ENCODE peak calls at places on chromosome 12, in six cellular contexts. One of them, this sample, is unnamed.

GRCh38 chr12:129049917-129050316 is 196.6 kb downstream of the GLT1D1 start:
- DNase-seq in cardiac septum: no peak
- DNase-seq in astrocyte of the cerebellum: no peak
- DNase-seq in epithelial cell of proximal tubule: no peak
- DNase-seq in NCI-H1092: no peak
- DNase-seq in hypothalamus: no peak
- DNase-seq in this sample: peak; percentile 39

GRCh38 chr12:111767362-111768158 is 827 bp downstream of the ALDH2 start:
- DNase-seq in cardiac septum: no peak
- DNase-seq in astrocyte of the cerebellum: no peak
- DNase-seq in epithelial cell of proximal tubule: no peak
- DNase-seq in NCI-H1092: no peak
- DNase-seq in hypothalamus: no peak
- DNase-seq in this sample: no peak

GRCh38 chr12:9943244-9943643 is 11.1 kb upstream of the CLEC2A start:
- DNase-seq in cardiac septum: no peak
- DNase-seq in astrocyte of the cerebellum: no peak
- DNase-seq in epithelial cell of proximal tubule: no peak
- DNase-seq in NCI-H1092: no peak
- DNase-seq in hypothalamus: no peak
- DNase-seq in this sample: no peak

GRCh38 chr12:34298176-34298970 is 276.1 kb downstream of the ALG10 start:
- DNase-seq in cardiac septum: peak; percentile 51
- DNase-seq in astrocyte of the cerebellum: no peak
- DNase-seq in epithelial cell of proximal tubule: no peak
- DNase-seq in NCI-H1092: no peak
- DNase-seq in hypothalamus: no peak
- DNase-seq in this sample: no peak

GRCh38 chr12:94148841-94149780 is 734 bp downstream of the PLXNC1 start:
- DNase-seq in cardiac septum: peak; percentile 81
- DNase-seq in astrocyte of the cerebellum: no peak
- DNase-seq in epithelial cell of proximal tubule: no peak
- DNase-seq in NCI-H1092: peak; percentile 33
- DNase-seq in hypothalamus: no peak
- DNase-seq in this sample: no peak

GRCh38 chr12:69298133-69298532 is 50.0 kb upstream of the LYZ start:
- DNase-seq in cardiac septum: no peak
- DNase-seq in astrocyte of the cerebellum: no peak
- DNase-seq in epithelial cell of proximal tubule: no peak
- DNase-seq in NCI-H1092: no peak
- DNase-seq in hypothalamus: no peak
- DNase-seq in this sample: no peak

GRCh38 chr12:96220902-96221301 is 26.7 kb downstream of the ELK3 start:
- DNase-seq in cardiac septum: no peak
- DNase-seq in astrocyte of the cerebellum: no peak
- DNase-seq in epithelial cell of proximal tubule: no peak
- DNase-seq in NCI-H1092: no peak
- DNase-seq in hypothalamus: no peak
- DNase-seq in this sample: no peak

GRCh38 chr12:14384783-14385638 is 19.5 kb downstream of the ATF7IP start:
- DNase-seq in cardiac septum: no peak
- DNase-seq in astrocyte of the cerebellum: peak; percentile 96
- DNase-seq in epithelial cell of proximal tubule: peak; percentile 88
- DNase-seq in NCI-H1092: peak; percentile 86
- DNase-seq in hypothalamus: no peak
- DNase-seq in this sample: peak; percentile 79

GRCh38 chr12:86226481-86226880 is 29.7 kb downstream of the MGAT4C start:
- DNase-seq in cardiac septum: no peak
- DNase-seq in astrocyte of the cerebellum: no peak
- DNase-seq in epithelial cell of proximal tubule: no peak
- DNase-seq in NCI-H1092: no peak
- DNase-seq in hypothalamus: no peak
- DNase-seq in this sample: no peak

GRCh38 chr12:76726626-76727025 is 37.3 kb upstream of the ZDHHC17 start:
- DNase-seq in cardiac septum: no peak
- DNase-seq in astrocyte of the cerebellum: no peak
- DNase-seq in epithelial cell of proximal tubule: no peak
- DNase-seq in NCI-H1092: no peak
- DNase-seq in hypothalamus: no peak
- DNase-seq in this sample: no peak

GRCh38 chr12:119990382-119990874 is 1.4 kb downstream of the BICDL1 start:
- DNase-seq in cardiac septum: no peak
- DNase-seq in astrocyte of the cerebellum: no peak
- DNase-seq in epithelial cell of proximal tubule: no peak
- DNase-seq in NCI-H1092: no peak
- DNase-seq in hypothalamus: no peak
- DNase-seq in this sample: no peak

GRCh38 chr12:113889806-113890581 is 76.1 kb downstream of the RBM19 start:
- DNase-seq in cardiac septum: no peak
- DNase-seq in astrocyte of the cerebellum: no peak
- DNase-seq in epithelial cell of proximal tubule: no peak
- DNase-seq in NCI-H1092: no peak
- DNase-seq in hypothalamus: no peak
- DNase-seq in this sample: no peak

GRCh38 chr12:47900480-47901129 is 4.2 kb downstream of the VDR start:
- DNase-seq in cardiac septum: no peak
- DNase-seq in astrocyte of the cerebellum: no peak
- DNase-seq in epithelial cell of proximal tubule: peak; percentile 63
- DNase-seq in NCI-H1092: no peak
- DNase-seq in hypothalamus: no peak
- DNase-seq in this sample: no peak

GRCh38 chr12:108733132-108733531 is 1.8 kb upstream of the CORO1C start:
- DNase-seq in cardiac septum: no peak
- DNase-seq in astrocyte of the cerebellum: no peak
- DNase-seq in epithelial cell of proximal tubule: no peak
- DNase-seq in NCI-H1092: no peak
- DNase-seq in hypothalamus: no peak
- DNase-seq in this sample: no peak

GRCh38 chr12:131673519-131674265 is 37.2 kb upstream of the SFSWAP start:
- DNase-seq in cardiac septum: no peak
- DNase-seq in astrocyte of the cerebellum: no peak
- DNase-seq in epithelial cell of proximal tubule: no peak
- DNase-seq in NCI-H1092: no peak
- DNase-seq in hypothalamus: no peak
- DNase-seq in this sample: no peak

GRCh38 chr12:87274594-87275245 is 754.5 kb downstream of the C12orf50 start:
- DNase-seq in cardiac septum: no peak
- DNase-seq in astrocyte of the cerebellum: no peak
- DNase-seq in epithelial cell of proximal tubule: no peak
- DNase-seq in NCI-H1092: no peak
- DNase-seq in hypothalamus: no peak
- DNase-seq in this sample: no peak

GRCh38 chr12:125089083-125089482 is 23.8 kb downstream of the AACS start:
- DNase-seq in cardiac septum: no peak
- DNase-seq in astrocyte of the cerebellum: no peak
- DNase-seq in epithelial cell of proximal tubule: no peak
- DNase-seq in NCI-H1092: no peak
- DNase-seq in hypothalamus: no peak
- DNase-seq in this sample: no peak

GRCh38 chr12:124500232-124501079 is 67.0 kb downstream of the NCOR2 start:
- DNase-seq in cardiac septum: no peak
- DNase-seq in astrocyte of the cerebellum: no peak
- DNase-seq in epithelial cell of proximal tubule: peak; percentile 29
- DNase-seq in NCI-H1092: no peak
- DNase-seq in hypothalamus: no peak
- DNase-seq in this sample: no peak

GRCh38 chr12:11902525-11902875 is 168.2 kb upstream of the BCL2L14 start:
- DNase-seq in cardiac septum: no peak
- DNase-seq in astrocyte of the cerebellum: no peak
- DNase-seq in epithelial cell of proximal tubule: no peak
- DNase-seq in NCI-H1092: no peak
- DNase-seq in hypothalamus: no peak
- DNase-seq in this sample: no peak

GRCh38 chr12:45729233-45730115 is at the start of gene ARID2:
- DNase-seq in cardiac septum: peak; percentile 79
- DNase-seq in astrocyte of the cerebellum: no peak
- DNase-seq in epithelial cell of proximal tubule: no peak
- DNase-seq in NCI-H1092: peak; percentile 89
- DNase-seq in hypothalamus: no peak
- DNase-seq in this sample: no peak

GRCh38 chr12:52411806-52412205 is 5.7 kb upstream of the KRT82 start:
- DNase-seq in cardiac septum: no peak
- DNase-seq in astrocyte of the cerebellum: no peak
- DNase-seq in epithelial cell of proximal tubule: no peak
- DNase-seq in NCI-H1092: no peak
- DNase-seq in hypothalamus: no peak
- DNase-seq in this sample: no peak

GRCh38 chr12:14961466-14962155 is at the start of gene ARHGDIB:
- DNase-seq in cardiac septum: no peak
- DNase-seq in astrocyte of the cerebellum: no peak
- DNase-seq in epithelial cell of proximal tubule: no peak
- DNase-seq in NCI-H1092: no peak
- DNase-seq in hypothalamus: no peak
- DNase-seq in this sample: no peak

GRCh38 chr12:43318002-43318401 is 234.0 kb downstream of the ADAMTS20 start:
- DNase-seq in cardiac septum: no peak
- DNase-seq in astrocyte of the cerebellum: no peak
- DNase-seq in epithelial cell of proximal tubule: no peak
- DNase-seq in NCI-H1092: no peak
- DNase-seq in hypothalamus: no peak
- DNase-seq in this sample: no peak

GRCh38 chr12:128626808-128627320 is 196.9 kb downstream of the SLC15A4 start:
- DNase-seq in cardiac septum: no peak
- DNase-seq in astrocyte of the cerebellum: no peak
- DNase-seq in epithelial cell of proximal tubule: no peak
- DNase-seq in NCI-H1092: no peak
- DNase-seq in hypothalamus: no peak
- DNase-seq in this sample: no peak

GRCh38 chr12:27572486-27573255 is 48.7 kb downstream of the PPFIBP1 start:
- DNase-seq in cardiac septum: no peak
- DNase-seq in astrocyte of the cerebellum: no peak
- DNase-seq in epithelial cell of proximal tubule: no peak
- DNase-seq in NCI-H1092: no peak
- DNase-seq in hypothalamus: no peak
- DNase-seq in this sample: no peak

GRCh38 chr12:4809449-4810218 is 89.4 kb downstream of the GALNT8 start:
- DNase-seq in cardiac septum: no peak
- DNase-seq in astrocyte of the cerebellum: no peak
- DNase-seq in epithelial cell of proximal tubule: no peak
- DNase-seq in NCI-H1092: no peak
- DNase-seq in hypothalamus: no peak
- DNase-seq in this sample: no peak

GRCh38 chr12:13536219-13536910 is 339.8 kb downstream of the EMP1 start:
- DNase-seq in cardiac septum: no peak
- DNase-seq in astrocyte of the cerebellum: no peak
- DNase-seq in epithelial cell of proximal tubule: no peak
- DNase-seq in NCI-H1092: no peak
- DNase-seq in hypothalamus: no peak
- DNase-seq in this sample: no peak

GRCh38 chr12:54593135-54593534 is 4.7 kb upstream of the PPP1R1A start:
- DNase-seq in cardiac septum: no peak
- DNase-seq in astrocyte of the cerebellum: no peak
- DNase-seq in epithelial cell of proximal tubule: no peak
- DNase-seq in NCI-H1092: no peak
- DNase-seq in hypothalamus: no peak
- DNase-seq in this sample: no peak

GRCh38 chr12:115660211-115660805 is 617.2 kb downstream of the MED13L start:
- DNase-seq in cardiac septum: no peak
- DNase-seq in astrocyte of the cerebellum: no peak
- DNase-seq in epithelial cell of proximal tubule: no peak
- DNase-seq in NCI-H1092: no peak
- DNase-seq in hypothalamus: no peak
- DNase-seq in this sample: no peak

GRCh38 chr12:5768171-5768879 is 176.7 kb downstream of the ANO2 start:
- DNase-seq in cardiac septum: no peak
- DNase-seq in astrocyte of the cerebellum: no peak
- DNase-seq in epithelial cell of proximal tubule: no peak
- DNase-seq in NCI-H1092: no peak
- DNase-seq in hypothalamus: no peak
- DNase-seq in this sample: no peak

GRCh38 chr12:57893460-57894353 is 47.2 kb upstream of the CTDSP2 start:
- DNase-seq in cardiac septum: peak; percentile 93
- DNase-seq in astrocyte of the cerebellum: peak; percentile 88
- DNase-seq in epithelial cell of proximal tubule: no peak
- DNase-seq in NCI-H1092: no peak
- DNase-seq in hypothalamus: peak; percentile 78
- DNase-seq in this sample: no peak

This sample was measured in NCI-H1048.